ENCODE peak calls at places on chromosomes 13 and 19, in eight cellular contexts. One of them, this sample, is unnamed.

GRCh38 chr13:85411608-85412007 is 387.6 kb downstream of the SLITRK6 start:
- DNase-seq in lower leg skin: no peak
- DNase-seq in mucosa of descending colon: no peak
- DNase-seq in BE2C: no peak
- DNase-seq in foreskin fibroblast: no peak
- DNase-seq in mammary epithelial cell: no peak
- DNase-seq in heart left ventricle: no peak
- DNase-seq in natural killer cell: no peak
- DNase-seq in this sample: no peak

GRCh38 chr19:10006335-10006708 is 4.0 kb downstream of the COL5A3 start:
- DNase-seq in lower leg skin: no peak
- DNase-seq in mucosa of descending colon: no peak
- DNase-seq in BE2C: no peak
- DNase-seq in foreskin fibroblast: peak; percentile 67
- DNase-seq in mammary epithelial cell: no peak
- DNase-seq in heart left ventricle: peak; percentile 71
- DNase-seq in natural killer cell: no peak
- DNase-seq in this sample: no peak

GRCh38 chr19:58380037-58380735 is 644 bp downstream of the ZNF837 start:
- DNase-seq in lower leg skin: no peak
- DNase-seq in mucosa of descending colon: no peak
- DNase-seq in BE2C: no peak
- DNase-seq in foreskin fibroblast: no peak
- DNase-seq in mammary epithelial cell: peak; percentile 19
- DNase-seq in heart left ventricle: peak; percentile 20
- DNase-seq in natural killer cell: no peak
- DNase-seq in this sample: no peak

GRCh38 chr19:18284710-18285430 is 3.4 kb upstream of the JUND start:
- DNase-seq in lower leg skin: no peak
- DNase-seq in mucosa of descending colon: peak; percentile 52
- DNase-seq in BE2C: no peak
- DNase-seq in foreskin fibroblast: peak; percentile 50
- DNase-seq in mammary epithelial cell: no peak
- DNase-seq in heart left ventricle: no peak
- DNase-seq in natural killer cell: no peak
- DNase-seq in this sample: no peak

GRCh38 chr19:4086336-4086953 is 19.7 kb upstream of the ZBTB7A start:
- DNase-seq in lower leg skin: no peak
- DNase-seq in mucosa of descending colon: peak; percentile 84
- DNase-seq in BE2C: no peak
- DNase-seq in foreskin fibroblast: peak; percentile 36
- DNase-seq in mammary epithelial cell: no peak
- DNase-seq in heart left ventricle: no peak
- DNase-seq in natural killer cell: no peak
- DNase-seq in this sample: no peak

GRCh38 chr19:7476241-7476640 is 12.6 kb downstream of the PEX11G start:
- DNase-seq in lower leg skin: no peak
- DNase-seq in mucosa of descending colon: no peak
- DNase-seq in BE2C: no peak
- DNase-seq in foreskin fibroblast: peak; percentile 15
- DNase-seq in mammary epithelial cell: no peak
- DNase-seq in heart left ventricle: no peak
- DNase-seq in natural killer cell: no peak
- DNase-seq in this sample: no peak

GRCh38 chr13:43537124-43537523 is 249.6 kb downstream of the ENOX1 start:
- DNase-seq in lower leg skin: no peak
- DNase-seq in mucosa of descending colon: no peak
- DNase-seq in BE2C: peak; percentile 22
- DNase-seq in foreskin fibroblast: no peak
- DNase-seq in mammary epithelial cell: peak; percentile 4
- DNase-seq in heart left ventricle: no peak
- DNase-seq in natural killer cell: no peak
- DNase-seq in this sample: peak; percentile 19

GRCh38 chr19:45347570-45348366 is 7.2 kb downstream of the KLC3 start:
- DNase-seq in lower leg skin: no peak
- DNase-seq in mucosa of descending colon: no peak
- DNase-seq in BE2C: no peak
- DNase-seq in foreskin fibroblast: no peak
- DNase-seq in mammary epithelial cell: no peak
- DNase-seq in heart left ventricle: no peak
- DNase-seq in natural killer cell: no peak
- DNase-seq in this sample: no peak

GRCh38 chr13:27321619-27322385 is 51.2 kb downstream of the RASL11A start:
- DNase-seq in lower leg skin: no peak
- DNase-seq in mucosa of descending colon: no peak
- DNase-seq in BE2C: no peak
- DNase-seq in foreskin fibroblast: no peak
- DNase-seq in mammary epithelial cell: no peak
- DNase-seq in heart left ventricle: no peak
- DNase-seq in natural killer cell: no peak
- DNase-seq in this sample: no peak

GRCh38 chr19:33390120-33390907 is 16.8 kb downstream of the CEBPG start:
- DNase-seq in lower leg skin: no peak
- DNase-seq in mucosa of descending colon: peak; percentile 67
- DNase-seq in BE2C: peak; percentile 28
- DNase-seq in foreskin fibroblast: peak; percentile 50
- DNase-seq in mammary epithelial cell: no peak
- DNase-seq in heart left ventricle: peak; percentile 71
- DNase-seq in natural killer cell: no peak
- DNase-seq in this sample: no peak

GRCh38 chr13:78595819-78596700 is 7.3 kb downstream of the POU4F1 start:
- DNase-seq in lower leg skin: no peak
- DNase-seq in mucosa of descending colon: no peak
- DNase-seq in BE2C: peak; percentile 43
- DNase-seq in foreskin fibroblast: peak; percentile 37
- DNase-seq in mammary epithelial cell: no peak
- DNase-seq in heart left ventricle: no peak
- DNase-seq in natural killer cell: no peak
- DNase-seq in this sample: no peak

GRCh38 chr13:105908581-105908980 is 626.9 kb downstream of the EFNB2 start:
- DNase-seq in lower leg skin: no peak
- DNase-seq in mucosa of descending colon: no peak
- DNase-seq in BE2C: no peak
- DNase-seq in foreskin fibroblast: peak; percentile 26
- DNase-seq in mammary epithelial cell: no peak
- DNase-seq in heart left ventricle: no peak
- DNase-seq in natural killer cell: no peak
- DNase-seq in this sample: no peak

GRCh38 chr19:39401549-39402416 is 4.9 kb upstream of the ZFP36 start:
- DNase-seq in lower leg skin: peak; percentile 68
- DNase-seq in mucosa of descending colon: peak; percentile 92
- DNase-seq in BE2C: peak; percentile 38
- DNase-seq in foreskin fibroblast: peak; percentile 75
- DNase-seq in mammary epithelial cell: peak; percentile 94
- DNase-seq in heart left ventricle: peak; percentile 56
- DNase-seq in natural killer cell: peak; percentile 83
- DNase-seq in this sample: peak; percentile 64

GRCh38 chr19:40253611-40254092 is 27.2 kb upstream of the CCNP start:
- DNase-seq in lower leg skin: no peak
- DNase-seq in mucosa of descending colon: no peak
- DNase-seq in BE2C: no peak
- DNase-seq in foreskin fibroblast: no peak
- DNase-seq in mammary epithelial cell: no peak
- DNase-seq in heart left ventricle: no peak
- DNase-seq in natural killer cell: no peak
- DNase-seq in this sample: no peak

GRCh38 chr13:99435116-99435515 is 66.2 kb upstream of the TM9SF2 start:
- DNase-seq in lower leg skin: no peak
- DNase-seq in mucosa of descending colon: no peak
- DNase-seq in BE2C: no peak
- DNase-seq in foreskin fibroblast: no peak
- DNase-seq in mammary epithelial cell: no peak
- DNase-seq in heart left ventricle: no peak
- DNase-seq in natural killer cell: no peak
- DNase-seq in this sample: no peak

GRCh38 chr13:33316890-33317289 is 31.3 kb upstream of the STARD13 start:
- DNase-seq in lower leg skin: no peak
- DNase-seq in mucosa of descending colon: no peak
- DNase-seq in BE2C: no peak
- DNase-seq in foreskin fibroblast: peak; percentile 13
- DNase-seq in mammary epithelial cell: no peak
- DNase-seq in heart left ventricle: no peak
- DNase-seq in natural killer cell: no peak
- DNase-seq in this sample: peak; percentile 5
- TF ChIP-seq CTCF in lower leg skin: no peak
- TF ChIP-seq CTCF in mucosa of descending colon: no peak
- TF ChIP-seq CTCF in BE2C: no peak
- TF ChIP-seq CTCF in foreskin fibroblast: no peak
- TF ChIP-seq CTCF in mammary epithelial cell: no peak
- TF ChIP-seq CTCF in heart left ventricle: no peak
- TF ChIP-seq CTCF in natural killer cell: no peak
- TF ChIP-seq CTCF in this sample: no peak

DNA sequence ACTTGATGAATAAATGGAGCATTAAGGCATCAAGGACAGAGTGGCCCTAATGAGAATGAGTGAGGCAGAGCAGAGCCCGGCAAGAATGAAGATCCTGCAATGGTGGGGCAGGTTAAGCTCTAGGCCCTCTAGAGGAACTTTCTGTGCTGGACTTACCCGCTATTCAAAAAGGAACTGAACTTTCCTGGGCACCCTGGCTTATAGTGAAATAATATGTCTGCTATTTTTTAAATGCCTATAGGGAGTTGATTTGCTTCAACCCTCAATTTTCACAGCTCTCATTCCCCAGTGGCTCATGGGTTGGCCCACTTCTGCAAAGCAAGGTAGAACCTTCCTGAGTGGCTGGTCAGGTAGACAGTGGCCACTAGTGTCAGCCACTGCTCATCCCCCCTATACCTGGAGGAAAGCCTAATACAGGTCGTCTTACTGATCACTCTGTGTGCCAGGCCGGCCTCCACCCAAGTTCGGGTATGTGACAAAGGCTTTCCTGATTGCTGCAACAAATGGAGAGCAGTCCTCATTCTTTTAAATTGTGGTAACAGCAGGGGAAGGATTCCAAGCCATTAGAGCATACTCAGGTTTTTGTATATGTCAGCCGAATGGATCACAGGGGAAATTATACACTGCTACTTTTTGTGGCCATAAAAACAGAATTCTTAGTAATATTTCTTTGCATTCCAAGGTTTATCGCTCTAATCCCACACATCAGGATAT is 103.0 kb downstream of the KL start:
- DNase-seq in lower leg skin: no peak
- DNase-seq in mucosa of descending colon: no peak
- DNase-seq in BE2C: no peak
- DNase-seq in foreskin fibroblast: no peak
- DNase-seq in mammary epithelial cell: no peak
- DNase-seq in heart left ventricle: no peak
- DNase-seq in natural killer cell: no peak
- DNase-seq in this sample: peak; percentile 46
- TF ChIP-seq CTCF in lower leg skin: no peak
- TF ChIP-seq CTCF in mucosa of descending colon: no peak
- TF ChIP-seq CTCF in BE2C: peak; percentile 3
- TF ChIP-seq CTCF in foreskin fibroblast: no peak
- TF ChIP-seq CTCF in mammary epithelial cell: no peak
- TF ChIP-seq CTCF in heart left ventricle: no peak
- TF ChIP-seq CTCF in natural killer cell: no peak
- TF ChIP-seq CTCF in this sample: no peak

GRCh38 chr13:80923907-80924306 is 583.0 kb upstream of the SPRY2 start:
- DNase-seq in lower leg skin: no peak
- DNase-seq in mucosa of descending colon: no peak
- DNase-seq in BE2C: peak; percentile 21
- DNase-seq in foreskin fibroblast: peak; percentile 51
- DNase-seq in mammary epithelial cell: no peak
- DNase-seq in heart left ventricle: no peak
- DNase-seq in natural killer cell: no peak
- DNase-seq in this sample: no peak
- TF ChIP-seq CTCF in lower leg skin: no peak
- TF ChIP-seq CTCF in mucosa of descending colon: no peak
- TF ChIP-seq CTCF in BE2C: peak; percentile 54
- TF ChIP-seq CTCF in foreskin fibroblast: no peak
- TF ChIP-seq CTCF in mammary epithelial cell: no peak
- TF ChIP-seq CTCF in heart left ventricle: peak; percentile 27
- TF ChIP-seq CTCF in natural killer cell: no peak
- TF ChIP-seq CTCF in this sample: no peak

GRCh38 chr19:29086646-29087045 is 126.3 kb downstream of the UQCRFS1 start:
- DNase-seq in lower leg skin: no peak
- DNase-seq in mucosa of descending colon: no peak
- DNase-seq in BE2C: no peak
- DNase-seq in foreskin fibroblast: no peak
- DNase-seq in mammary epithelial cell: no peak
- DNase-seq in heart left ventricle: no peak
- DNase-seq in natural killer cell: no peak
- DNase-seq in this sample: no peak

GRCh38 chr19:29085630-29086029 is 127.3 kb downstream of the UQCRFS1 start:
- DNase-seq in lower leg skin: no peak
- DNase-seq in mucosa of descending colon: no peak
- DNase-seq in BE2C: no peak
- DNase-seq in foreskin fibroblast: no peak
- DNase-seq in mammary epithelial cell: no peak
- DNase-seq in heart left ventricle: no peak
- DNase-seq in natural killer cell: no peak
- DNase-seq in this sample: no peak

GRCh38 chr19:29083863-29084262 is 129.1 kb downstream of the UQCRFS1 start:
- DNase-seq in lower leg skin: no peak
- DNase-seq in mucosa of descending colon: no peak
- DNase-seq in BE2C: no peak
- DNase-seq in foreskin fibroblast: no peak
- DNase-seq in mammary epithelial cell: no peak
- DNase-seq in heart left ventricle: no peak
- DNase-seq in natural killer cell: no peak
- DNase-seq in this sample: no peak

GRCh38 chr19:29086182-29086581 is 126.8 kb downstream of the UQCRFS1 start:
- DNase-seq in lower leg skin: no peak
- DNase-seq in mucosa of descending colon: no peak
- DNase-seq in BE2C: no peak
- DNase-seq in foreskin fibroblast: no peak
- DNase-seq in mammary epithelial cell: no peak
- DNase-seq in heart left ventricle: no peak
- DNase-seq in natural killer cell: no peak
- DNase-seq in this sample: no peak

DNA sequence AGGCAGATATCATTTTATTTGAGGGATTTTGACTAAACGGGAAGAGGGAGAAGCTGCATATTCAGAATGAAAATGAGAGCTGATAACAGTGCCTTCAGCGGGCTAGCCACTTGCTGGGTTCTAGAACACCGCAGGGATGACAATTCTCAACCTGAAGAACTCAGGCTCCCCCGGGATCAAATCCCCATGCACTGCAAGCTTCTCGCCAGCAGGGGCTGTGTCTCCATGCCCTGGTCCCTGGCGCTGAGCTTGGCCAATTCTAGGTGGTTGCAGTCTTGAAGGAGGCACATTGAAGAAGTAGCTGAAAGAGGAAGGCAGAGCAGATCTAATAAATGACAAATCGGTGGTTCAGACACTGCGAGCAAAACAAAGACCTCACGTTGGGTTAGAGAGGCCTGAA is 128.7 kb downstream of the UQCRFS1 start:
- DNase-seq in lower leg skin: no peak
- DNase-seq in mucosa of descending colon: no peak
- DNase-seq in BE2C: no peak
- DNase-seq in foreskin fibroblast: peak; percentile 6
- DNase-seq in mammary epithelial cell: no peak
- DNase-seq in heart left ventricle: no peak
- DNase-seq in natural killer cell: no peak
- DNase-seq in this sample: peak; percentile 22
- TF ChIP-seq CTCF in lower leg skin: no peak
- TF ChIP-seq CTCF in mucosa of descending colon: no peak
- TF ChIP-seq CTCF in BE2C: peak; percentile 3
- TF ChIP-seq CTCF in foreskin fibroblast: peak; percentile 28
- TF ChIP-seq CTCF in mammary epithelial cell: no peak
- TF ChIP-seq CTCF in heart left ventricle: no peak
- TF ChIP-seq CTCF in natural killer cell: no peak
- TF ChIP-seq CTCF in this sample: peak; percentile 76

This sample was measured in HFFc6.